ENCODE peak calls at places on chromosomes 12 and 14, in nine cellular contexts. N, M, X, C, Z, Q, L, O and A are unnamed samples.
A peak's percentile ranks its signal among the peaks of the same experiment; 100 is the strongest.

GRCh38 chr12:48058771-48059170 is 47.1 kb downstream of the SENP1 start:
- DNase-seq in Z (no peak), M (no peak), L (no peak), Q (no peak), X (no peak), O (no peak), C (no peak), N (no peak), A (no peak)

GRCh38 chr12:111942557-111942956 is 70.4 kb downstream of the TMEM116 start:
- DNase-seq in L (no peak), N (no peak), M (peak; percentile 67), X (peak; percentile 33), Z (no peak), Q (peak; percentile 44), O (no peak), C (peak; percentile 76), A (peak; percentile 22)

GRCh38 chr14:104305511-104306449 is 167.4 kb downstream of the KIF26A start:
- DNase-seq in X (no peak), Q (no peak), L (peak; percentile 5), N (no peak), O (no peak), C (no peak), M (no peak), Z (no peak), A (peak; percentile 77)

GRCh38 chr12:55654506-55655224 is 18.0 kb downstream of the OR10P1 start:
- DNase-seq in Z (no peak), N (no peak), Q (no peak), C (no peak), X (no peak), O (no peak), M (no peak), L (no peak), A (no peak)

GRCh38 chr14:21133896-21134295 is 22.0 kb downstream of the OR5AU1 start:
- DNase-seq in Z (no peak), X (no peak), Q (no peak), C (no peak), N (no peak), L (no peak), M (no peak), O (no peak), A (no peak)

GRCh38 chr14:63459738-63460137 is 83.4 kb downstream of the PPP2R5E start:
- DNase-seq in Z (no peak), O (no peak), N (no peak), M (no peak), X (no peak), C (no peak), Q (no peak), L (no peak), A (no peak)

GRCh38 chr14:104428860-104429259 is 150.7 kb upstream of the C14orf180 start:
- DNase-seq in L (no peak), Q (no peak), O (no peak), M (no peak), C (no peak), Z (no peak), X (no peak), N (no peak), A (peak; percentile 51)

GRCh38 chr12:126518596-126519200 is 1453.5 kb downstream of the AACS start:
- DNase-seq in Z (no peak), N (no peak), Q (no peak), C (no peak), M (no peak), O (no peak), L (no peak), X (no peak), A (no peak)

GRCh38 chr14:58637040-58637390 is 747 bp upstream of the DACT1 start:
- DNase-seq in X (no peak), Z (no peak), C (no peak), N (peak; percentile 57), L (peak; percentile 41), Q (peak; percentile 90), O (peak; percentile 59), M (peak; percentile 50), A (peak; percentile 79)

GRCh38 chr12:79012616-79013015 is 148.0 kb downstream of the SYT1 start:
- DNase-seq in C (no peak), M (no peak), Z (no peak), Q (no peak), L (no peak), O (no peak), X (no peak), N (no peak), A (no peak)

GRCh38 chr14:21352587-21352986 is 31.2 kb downstream of the SUPT16H start:
- DNase-seq in X (no peak), N (no peak), Q (no peak), Z (no peak), M (no peak), O (no peak), C (no peak), L (no peak), A (no peak)

GRCh38 chr14:57833304-57833703 is 32.6 kb downstream of the SLC35F4 start:
- DNase-seq in C (no peak), X (peak; percentile 88), Z (no peak), M (peak; percentile 74), L (no peak), O (peak; percentile 77), N (peak; percentile 14), Q (peak; percentile 97), A (peak; percentile 49)

GRCh38 chr12:9880532-9880931 is 757 bp upstream of the KLRF2 start:
- DNase-seq in X (no peak), C (no peak), M (no peak), Z (no peak), O (no peak), Q (peak; percentile 10), N (no peak), L (no peak), A (no peak)

GRCh38 chr14:91154851-91155625 is 41.2 kb downstream of the DGLUCY start:
- DNase-seq in Q (peak; percentile 64), C (peak; percentile 88), M (peak; percentile 30), O (peak; percentile 70), X (peak; percentile 34), N (no peak), Z (no peak), L (no peak), A (peak; percentile 70)

GRCh38 chr12:76074701-76075336 is 9.7 kb downstream of the NAP1L1 start:
- DNase-seq in C (no peak), Z (no peak), M (no peak), L (no peak), X (no peak), Q (no peak), N (no peak), O (no peak), A (peak; percentile 9)

GRCh38 chr14:44649056-44649455 is 142.0 kb upstream of the FSCB start:
- DNase-seq in O (no peak), M (no peak), Q (no peak), C (no peak), N (no peak), L (no peak), X (no peak), Z (no peak), A (no peak)

GRCh38 chr12:68246350-68246749 is 7.1 kb downstream of the IL22 start:
- DNase-seq in C (no peak), X (no peak), O (peak; percentile 32), N (no peak), L (no peak), M (no peak), Z (no peak), Q (no peak), A (no peak)
- H3K27ac ChIP-seq in C (no peak overlapping the region), X (no peak overlapping the region), O (peak overlapping the region; percentile 88), N (peak overlapping the region; percentile 65), L (no peak overlapping the region), M (no peak overlapping the region), Z (no peak overlapping the region), Q (no peak overlapping the region), A (no peak overlapping the region)

GRCh38 chr12:68951652-68952051 is 18.7 kb upstream of the CPM start:
- DNase-seq in X (no peak), L (no peak), O (peak; percentile 22), M (no peak), N (no peak), C (no peak), Z (no peak), Q (no peak), A (no peak)
- H3K27ac ChIP-seq in X (no peak overlapping the region), L (peak overlapping the region; percentile 47), O (no peak overlapping the region), M (no peak overlapping the region), N (no peak overlapping the region), C (no peak overlapping the region), Z (no peak overlapping the region), Q (no peak overlapping the region), A (no peak overlapping the region)

DNA sequence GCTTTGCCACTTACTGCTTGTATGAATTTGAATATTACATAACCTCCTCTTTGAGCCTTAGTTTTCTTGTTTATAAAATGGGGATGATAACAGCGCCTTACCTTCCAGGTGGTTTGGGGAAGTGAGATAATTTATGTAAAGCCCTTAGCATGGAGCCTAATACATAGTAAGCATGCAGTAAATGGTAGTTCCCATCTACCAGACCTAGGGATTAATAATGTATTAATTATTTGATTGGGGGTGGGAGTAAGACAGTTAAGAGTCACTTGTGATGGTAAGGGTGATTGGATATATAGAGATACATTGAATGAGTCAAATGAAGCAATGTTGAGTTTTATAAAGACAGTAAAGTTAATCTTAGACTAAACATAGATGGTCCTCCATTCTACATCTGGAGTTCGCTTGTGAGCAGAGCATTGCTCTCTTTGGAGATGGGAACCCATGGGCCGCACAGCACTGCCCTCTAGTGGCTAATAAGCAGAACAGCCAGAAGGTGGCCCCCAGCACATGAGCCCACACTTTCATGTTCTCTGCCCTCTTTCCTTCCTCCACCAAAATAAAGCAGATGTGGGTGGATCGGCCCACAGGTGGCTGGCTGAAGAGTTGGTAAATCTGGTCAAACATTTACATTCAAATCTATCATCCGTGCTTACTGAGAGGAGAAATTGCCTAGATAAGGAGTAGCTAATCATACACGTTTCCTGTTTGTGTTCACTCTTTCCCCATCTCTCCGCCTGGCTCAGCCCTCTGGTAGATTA is 26.5 kb upstream of the TAMALIN start:
- DNase-seq in Z (peak; percentile 43), Q (peak; percentile 81), M (peak; percentile 68), L (peak; percentile 63), X (peak; percentile 87), O (peak; percentile 69), C (peak; percentile 84), N (peak; percentile 66), A (peak; percentile 90)
- H3K27ac ChIP-seq in Z (no peak overlapping the region), Q (peak overlapping the region; percentile 63), M (no peak overlapping the region), L (no peak overlapping the region), X (no peak overlapping the region), O (no peak overlapping the region), C (no peak overlapping the region), N (no peak overlapping the region), A (no peak overlapping the region)

DNA sequence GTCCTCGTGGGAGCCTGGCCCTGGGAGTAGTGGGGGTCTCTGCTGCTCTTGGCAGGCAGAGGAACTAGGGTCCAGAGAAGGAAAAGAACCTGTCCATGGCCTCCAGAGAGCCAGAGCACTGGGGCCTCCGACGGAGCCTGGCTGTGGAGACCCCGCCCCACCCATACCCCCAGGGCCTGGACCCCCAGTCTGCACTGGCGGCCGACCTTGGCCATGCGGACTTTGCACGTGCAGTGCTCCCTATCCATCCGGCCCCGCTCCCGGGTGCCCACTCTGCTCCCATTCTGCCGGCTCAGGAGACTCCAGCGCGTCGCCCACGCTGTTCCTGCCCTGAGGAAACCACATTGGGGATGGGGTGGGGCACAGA is 1.1 kb downstream of the BEGAIN start:
- DNase-seq in M (no peak), N (no peak), L (peak; percentile 13), Q (peak; percentile 35), X (peak; percentile 70), O (no peak), C (no peak), Z (no peak), A (no peak)
- H3K27ac ChIP-seq in M (peak overlapping the region; percentile 95), N (no peak overlapping the region), L (no peak overlapping the region), Q (no peak overlapping the region), X (peak overlapping the region; percentile 65), O (no peak overlapping the region), C (no peak overlapping the region), Z (no peak overlapping the region), A (no peak overlapping the region)